ENCODE peak calls at places on chromosome 14, in five cellular contexts. E is left lung, T is Peyer's patch, L is choroid plexus epithelial cell, Q is OCI-LY7. W is an unnamed sample.

GRCh38 chr14:58697927-58698641 is 60.3 kb downstream of the DACT1 start:
- DNase-seq in Q (no peak), L (no peak), T (no peak), E (no peak), W (no peak)

GRCh38 chr14:91246051-91246852 is 1.7 kb upstream of the GPR68 start:
- DNase-seq in Q (no peak), L (no peak), E (no peak), T (peak; percentile 61), W (peak; percentile 29)

GRCh38 chr14:102185360-102185759 is 45.7 kb downstream of the WDR20 start:
- DNase-seq in L (no peak), E (no peak), T (no peak), Q (no peak), W (no peak)

GRCh38 chr14:63852817-63853730 is at the start of gene SYNE2:
- DNase-seq in T (peak; percentile 72), Q (peak; percentile 91), E (peak; percentile 77), L (peak; percentile 75), W (peak; percentile 77)

GRCh38 chr14:52551696-52552062 is 626 bp downstream of the TXNDC16 start:
- DNase-seq in L (peak; percentile 67), E (no peak), Q (peak; percentile 55), T (peak; percentile 23), W (peak; percentile 45)

GRCh38 chr14:106286697-106287290 is 760.4 kb downstream of the TMEM121 start:
- DNase-seq in T (no peak), L (no peak), Q (no peak), E (no peak), W (peak; percentile 32)

GRCh38 chr14:77306406-77307098 is 14.1 kb downstream of the POMT2 start:
- DNase-seq in T (no peak), L (peak; percentile 36), Q (no peak), E (no peak), W (no peak)

GRCh38 chr14:78245238-78245637 is 75.1 kb downstream of the NRXN3 start:
- DNase-seq in L (no peak), E (peak; percentile 52), Q (no peak), T (no peak), W (no peak)

GRCh38 chr14:76848879-76849278 is 22.7 kb downstream of the LRRC74A start:
- DNase-seq in Q (no peak), T (no peak), L (no peak), E (no peak), W (no peak)

GRCh38 chr14:69573205-69573840 is 1.3 kb downstream of the CCDC177 start:
- DNase-seq in E (no peak), T (no peak), L (no peak), Q (no peak), W (no peak)

DNA sequence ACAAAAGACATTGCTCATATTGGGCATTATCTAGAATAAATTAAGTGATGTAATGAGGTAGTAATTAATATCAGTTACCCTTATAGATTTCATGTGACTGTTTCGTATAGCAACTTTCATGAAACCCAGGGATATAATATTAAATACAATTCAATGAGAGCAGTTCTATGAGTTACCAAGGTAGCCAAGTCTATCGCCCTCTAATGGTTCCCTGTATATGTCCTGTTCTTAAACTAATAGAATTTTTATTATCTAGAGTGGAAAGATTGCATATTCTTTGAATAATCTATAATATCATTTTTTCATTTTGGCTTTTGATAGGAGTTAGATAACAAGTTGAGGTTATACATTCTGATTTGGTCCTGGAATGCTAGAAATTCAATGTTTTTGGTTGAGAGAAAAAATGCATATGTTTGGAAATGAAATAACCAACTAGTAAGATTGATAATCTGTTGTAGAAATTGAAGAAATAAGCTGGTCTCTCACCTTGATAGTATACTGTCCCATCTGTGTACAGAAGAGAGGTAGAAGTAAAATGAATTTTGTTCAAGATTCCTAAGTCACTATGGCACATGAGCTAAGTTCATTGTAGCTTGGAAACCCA is 59.7 kb downstream of the SCFD1 start:
- DNase-seq in L (peak; percentile 58), Q (peak; percentile 11), E (no peak), T (no peak), W (peak; percentile 11)
- TF ChIP-seq CTCF in L (peak; percentile 68), Q (peak; percentile 82), E (no peak), T (peak; percentile 35), W (peak; percentile 33)

GRCh38 chr14:23727566-23728335 is 91.6 kb downstream of the DHRS2 start:
- DNase-seq in Q (peak; percentile 43), L (peak; percentile 56), E (no peak), T (no peak), W (peak; percentile 51)
- TF ChIP-seq CTCF in Q (peak; percentile 71), L (peak; percentile 60), E (no peak), T (peak; percentile 57), W (peak; percentile 49)

DNA sequence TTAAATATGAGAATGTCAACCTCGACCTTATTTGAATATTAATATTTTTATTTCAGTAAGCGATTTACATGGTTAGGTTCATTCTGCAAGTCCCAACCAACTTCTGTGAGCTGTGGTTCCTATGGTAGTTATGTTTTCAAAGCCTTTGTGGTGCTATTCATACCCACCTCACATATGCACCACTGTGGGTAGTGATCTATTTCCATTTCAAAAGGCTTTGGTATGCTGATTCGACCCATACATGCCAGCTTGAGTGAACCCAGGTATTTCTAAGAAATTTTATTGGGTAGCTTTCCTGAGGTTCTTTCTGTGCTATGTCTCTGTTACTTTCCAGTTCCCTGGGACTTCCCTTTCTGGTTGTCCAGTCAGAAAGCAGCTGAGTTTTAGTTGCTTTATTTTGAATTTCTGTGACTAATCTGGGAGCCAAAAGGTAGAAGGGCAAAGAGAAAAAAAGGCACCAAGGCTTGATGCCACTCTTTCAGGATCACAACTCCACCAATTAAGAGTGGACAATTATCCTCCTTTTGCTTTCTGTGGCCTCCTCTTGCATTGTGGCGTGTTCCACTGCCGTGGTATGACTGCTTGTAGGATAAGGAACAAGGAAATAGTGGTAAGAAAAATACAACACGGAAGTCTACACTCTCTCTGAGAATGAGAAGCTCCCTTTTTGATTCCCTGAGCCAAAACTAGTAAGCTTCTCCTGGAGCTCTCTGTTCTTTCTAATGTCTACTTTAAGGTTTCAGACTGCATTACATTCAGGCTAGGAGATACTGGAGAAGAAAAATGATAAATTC is 729.1 kb downstream of the NOVA1 start:
- DNase-seq in E (no peak), Q (no peak), T (no peak), L (no peak), W (no peak)
- TF ChIP-seq CTCF in E (no peak), Q (no peak), T (no peak), L (no peak), W (no peak)

GRCh38 chr14:57293851-57294837 is 25.4 kb downstream of the AP5M1 start:
- DNase-seq in T (no peak), Q (peak; percentile 31), L (peak; percentile 54), E (no peak), W (no peak)
- TF ChIP-seq CTCF in T (no peak), Q (peak; percentile 78), L (peak; percentile 44), E (no peak), W (peak; percentile 51)

GRCh38 chr14:89416002-89416995 is 734 bp downstream of the FOXN3 start:
- DNase-seq in E (peak; percentile 97), T (peak; percentile 95), L (peak; percentile 99), Q (peak; percentile 96), W (peak; percentile 98)

GRCh38 chr14:89417111-89417468 is at the start of gene FOXN3:
- DNase-seq in E (peak; percentile 95), T (peak; percentile 88), Q (peak; percentile 91), L (peak; percentile 93), W (peak; percentile 89)

GRCh38 chr14:89418976-89419375 is 1.9 kb upstream of the FOXN3 start:
- DNase-seq in L (no peak), Q (no peak), T (no peak), E (no peak), W (no peak)

GRCh38 chr14:89418452-89418851 is 1.4 kb upstream of the FOXN3 start:
- DNase-seq in Q (no peak), E (no peak), T (no peak), L (no peak), W (no peak)

GRCh38 chr14:89417469-89418225 is 614 bp upstream of the FOXN3 start:
- DNase-seq in E (peak; percentile 60), L (peak; percentile 60), T (peak; percentile 74), Q (peak; percentile 86), W (peak; percentile 72)
- TF ChIP-seq CTCF in E (peak; percentile 35), L (peak; percentile 57), T (peak; percentile 57), Q (peak; percentile 74), W (peak; percentile 35)

GRCh38 chr14:99188721-99189120 is 83.3 kb downstream of the BCL11B start:
- DNase-seq in E (no peak), T (no peak), Q (no peak), L (no peak), W (no peak)
- TF ChIP-seq CTCF in E (no peak), T (peak; percentile 11), Q (peak; percentile 12), L (no peak), W (no peak)

DNA sequence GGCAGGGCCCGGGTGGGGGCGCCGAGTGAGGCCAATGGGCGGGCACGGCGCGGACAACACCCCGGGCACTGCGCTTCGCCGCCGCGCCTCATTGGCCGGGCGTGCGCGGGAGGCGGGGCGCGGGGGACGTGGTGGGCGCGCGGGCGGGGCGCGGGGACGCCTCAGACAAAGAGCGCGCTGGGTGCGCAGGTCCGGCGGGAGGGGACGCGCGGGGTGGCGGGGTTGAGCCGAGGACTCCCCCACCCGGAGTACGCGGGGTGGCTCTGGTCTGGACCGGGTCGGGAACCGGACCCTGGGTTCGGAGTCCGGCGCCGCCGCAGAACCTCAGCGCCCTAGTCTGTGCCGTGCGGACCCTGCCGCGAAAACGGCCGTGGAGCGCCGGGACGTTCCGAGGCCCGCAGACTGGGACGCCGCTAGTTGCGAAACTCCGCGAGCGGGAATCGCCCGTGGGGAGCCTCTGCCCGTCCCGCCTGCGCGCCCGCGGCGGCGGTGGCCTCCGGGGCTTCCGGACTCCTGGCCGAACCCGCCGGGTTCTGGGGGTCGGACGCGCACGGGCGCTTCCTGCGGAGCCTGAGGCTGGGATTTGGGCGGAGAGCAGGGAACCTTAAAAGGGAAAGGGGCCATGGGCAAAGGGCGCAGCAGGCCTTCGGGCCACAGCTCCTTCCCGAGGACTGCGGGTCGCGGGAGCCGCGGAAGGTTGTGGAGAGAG is 416 bp upstream of the SLC25A29 start:
- DNase-seq in Q (peak; percentile 88), L (peak; percentile 75), T (peak; percentile 88), E (peak; percentile 85), W (peak; percentile 81)
- TF ChIP-seq CTCF in Q (no peak), L (no peak), T (no peak), E (no peak), W (no peak)

GRCh38 chr14:60956202-60956601 is 24.7 kb downstream of the TRMT5 start:
- DNase-seq in L (no peak), Q (no peak), T (no peak), E (no peak), W (no peak)
- TF ChIP-seq CTCF in L (no peak), Q (no peak), T (no peak), E (no peak), W (no peak)

DNA sequence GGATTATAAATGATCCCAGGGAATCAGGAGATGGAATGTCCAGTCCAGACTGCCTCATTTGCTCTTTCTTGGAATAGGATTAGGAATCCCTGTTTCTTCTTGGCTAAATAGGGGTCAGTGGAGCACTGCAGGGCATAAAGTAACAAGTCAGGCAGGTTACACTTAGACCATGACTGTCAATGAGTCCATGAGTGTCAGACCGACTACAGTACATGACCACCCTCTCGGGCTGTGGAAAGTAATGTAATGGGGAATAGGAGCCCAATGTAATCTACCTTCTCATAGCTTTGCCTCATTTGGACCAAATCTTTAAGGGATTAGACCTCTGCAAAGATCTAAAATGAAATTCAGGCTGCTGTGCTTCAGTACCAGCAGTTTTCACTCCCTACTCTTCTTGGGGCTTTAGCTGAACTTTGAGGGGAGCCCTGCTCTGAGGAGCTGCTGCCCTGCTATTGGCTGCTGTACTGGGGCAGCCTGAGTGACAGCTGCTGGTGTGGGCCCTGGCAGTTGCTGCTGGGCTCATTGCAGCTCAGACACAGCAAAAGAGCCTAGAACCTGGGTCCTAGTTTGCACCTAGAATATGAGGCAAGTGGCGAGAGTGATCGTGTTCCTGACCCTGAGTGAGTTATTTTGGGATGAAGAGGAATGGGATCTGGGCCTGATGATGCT is 62.2 kb upstream of the OR4E1 start:
- DNase-seq in L (no peak), E (no peak), Q (no peak), T (no peak), W (no peak)
- TF ChIP-seq CTCF in L (no peak), E (no peak), Q (no peak), T (no peak), W (no peak)

GRCh38 chr14:79543966-79544365 is 667.3 kb downstream of the DIO2 start:
- DNase-seq in E (no peak), T (no peak), L (peak; percentile 91), Q (peak; percentile 2), W (peak; percentile 55)
- TF ChIP-seq CTCF in E (no peak), T (no peak), L (peak; percentile 88), Q (peak; percentile 69), W (peak; percentile 28)